ENCODE peak calls at places on chromosomes 7 and 10, in four cellular contexts. O is H1, F is H9, J is neuronal stem cell. B is an unnamed sample.

GRCh38 chr7:157831901-157832810 is 495.4 kb downstream of the DNAJB6 start:
- DNase-seq in O (no peak), F (no peak), J (no peak), B (no peak)

GRCh38 chr10:75910032-75910431 is 478.6 kb downstream of the LRMDA start:
- DNase-seq in O (no peak), F (no peak), J (no peak), B (peak; percentile 45)

GRCh38 chr7:77699056-77699455 is 2.8 kb downstream of the RSBN1L start:
- DNase-seq in O (no peak), F (no peak), J (no peak), B (no peak)

GRCh38 chr10:96321822-96322221 is 17.6 kb downstream of the DNTT start:
- DNase-seq in O (no peak), F (peak; percentile 66), J (no peak), B (no peak)

GRCh38 chr7:23654508-23654907 is 25.5 kb upstream of the FAM221A start:
- DNase-seq in O (no peak), F (peak; percentile 65), J (no peak), B (no peak)

GRCh38 chr10:50874723-50875122 is 10.7 kb downstream of the A1CF start:
- DNase-seq in O (no peak), F (no peak), J (no peak), B (no peak)

GRCh38 chr7:26036092-26036491 is 115.9 kb upstream of the NFE2L3 start:
- DNase-seq in O (no peak), F (no peak), J (no peak), B (no peak)

GRCh38 chr10:48907730-48908129 is 31.9 kb downstream of the LRRC18 start:
- DNase-seq in O (no peak), F (no peak), J (no peak), B (no peak)

GRCh38 chr7:27198871-27199801 is 755 bp downstream of the HOXA13 start:
- DNase-seq in O (no peak), F (peak; percentile 55), J (no peak), B (peak; percentile 22)

GRCh38 chr10:60816624-60817023 is 38.3 kb downstream of the CDK1 start:
- DNase-seq in O (no peak), F (no peak), J (peak; percentile 65), B (peak; percentile 90)

GRCh38 chr10:33421789-33422188 is 87.3 kb upstream of the NRP1 start:
- DNase-seq in O (no peak), F (no peak), J (no peak), B (peak; percentile 87)

GRCh38 chr10:86645111-86645445 is 9.3 kb upstream of the OPN4 start:
- DNase-seq in O (no peak), F (peak; percentile 28), J (no peak), B (no peak)

DNA sequence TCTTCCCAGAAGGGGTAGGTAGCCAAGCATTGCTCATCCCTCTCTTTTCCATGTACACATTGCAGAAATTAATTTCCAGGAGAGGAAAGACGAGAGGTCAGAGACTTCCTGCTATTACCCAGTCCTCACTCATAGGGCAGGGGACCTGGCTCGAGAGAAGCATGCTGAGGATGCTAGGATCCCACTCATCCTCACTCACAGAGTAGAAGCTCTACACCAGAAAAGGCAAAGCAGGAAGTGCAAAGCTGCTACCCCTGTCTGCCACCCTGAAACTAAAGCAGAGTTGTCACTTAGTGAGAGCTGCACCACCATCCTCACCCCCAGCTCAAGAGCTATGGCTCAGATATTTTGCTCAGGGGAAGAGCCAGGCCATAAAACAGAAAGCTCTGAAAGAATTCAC is 9.9 kb downstream of the OR9A2 start:
- DNase-seq in O (no peak), F (no peak), J (no peak), B (no peak)
- H2AFZ ChIP-seq in O (no peak overlapping the region), F (no peak overlapping the region), J (no peak overlapping the region), B (no peak overlapping the region)

GRCh38 chr10:84328303-84329093 is at the start of gene CCSER2:
- DNase-seq in O (peak; percentile 77), F (peak; percentile 98), J (peak; percentile 92), B (peak; percentile 94)
- H2BK5ac ChIP-seq in O (peak within 1 kb of the TSS; percentile 80), F (no peak within 1 kb of the TSS), J (peak within 1 kb of the TSS; percentile 77), B (peak within 1 kb of the TSS; percentile 61)

GRCh38 chr10:117661316-117661715 is 118.8 kb downstream of the EMX2 start:
- DNase-seq in O (no peak), F (no peak), J (no peak), B (no peak)

GRCh38 chr10:117663750-117664149 is 121.2 kb downstream of the EMX2 start:
- DNase-seq in O (no peak), F (no peak), J (no peak), B (peak; percentile 94)

GRCh38 chr10:117664288-117664687 is 121.7 kb downstream of the EMX2 start:
- DNase-seq in O (no peak), F (no peak), J (no peak), B (no peak)

GRCh38 chr10:117662790-117663540 is 120.4 kb downstream of the EMX2 start:
- DNase-seq in O (no peak), F (no peak), J (no peak), B (peak; percentile 28)

DNA sequence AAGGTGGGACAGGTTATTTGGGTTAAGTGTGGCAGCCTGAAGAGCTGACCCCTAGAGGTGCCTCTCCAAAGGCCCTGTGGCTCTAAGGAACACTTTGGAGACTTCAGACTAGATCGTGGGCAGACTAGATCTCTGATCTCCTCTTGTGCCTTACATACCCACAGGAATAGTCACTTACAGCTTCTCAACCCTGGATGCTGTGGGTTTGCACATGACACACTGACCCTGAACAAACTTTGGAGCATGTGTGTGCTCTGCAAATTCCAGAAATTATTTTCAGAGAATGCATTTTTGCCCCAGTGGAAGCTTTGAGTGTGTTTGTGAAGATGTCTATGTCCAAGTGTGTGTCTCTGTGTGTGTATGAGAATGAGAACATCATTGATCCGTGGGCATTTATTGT is 119.6 kb downstream of the EMX2 start:
- DNase-seq in O (no peak), F (no peak), J (no peak), B (peak; percentile 26)
- H2AFZ ChIP-seq in O (no peak overlapping the region), F (no peak overlapping the region), J (no peak overlapping the region), B (no peak overlapping the region)

DNA sequence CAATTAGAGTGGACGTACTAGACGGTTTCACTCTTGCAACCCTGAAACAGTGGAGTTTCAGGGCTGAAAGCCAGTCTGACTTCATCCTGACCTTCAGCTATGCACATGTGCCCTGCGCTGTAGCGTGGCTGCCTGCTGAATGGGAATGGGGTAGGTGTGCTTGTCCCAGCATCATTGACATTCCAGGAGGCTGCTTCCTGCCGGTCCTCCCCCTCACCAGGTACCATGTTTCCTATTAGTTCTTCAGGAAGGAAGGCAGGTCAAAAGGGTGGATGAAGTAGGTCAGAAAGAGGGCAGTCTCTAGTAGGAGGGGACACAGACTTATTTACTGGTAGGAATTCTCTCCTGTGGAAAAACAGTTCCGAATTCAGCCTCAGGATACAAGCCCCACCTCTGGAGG is 551.8 kb upstream of the GALNT17 start:
- DNase-seq in O (no peak), F (peak; percentile 35), J (no peak), B (no peak)
- H2BK5ac ChIP-seq in O (no peak overlapping the region), F (no peak overlapping the region), J (no peak overlapping the region), B (no peak overlapping the region)

GRCh38 chr7:150368098-150368883 is at the start of gene REPIN1:
- DNase-seq in O (no peak), F (peak; percentile 87), J (peak; percentile 90), B (peak; percentile 84)

GRCh38 chr7:150367677-150368097 is 935 bp upstream of the REPIN1 start:
- DNase-seq in O (no peak), F (no peak), J (no peak), B (peak; percentile 60)

GRCh38 chr7:150369740-150370501 is 1.3 kb downstream of the REPIN1 start:
- DNase-seq in O (no peak), F (no peak), J (no peak), B (peak; percentile 32)

GRCh38 chr7:150370612-150371071 is 2.0 kb downstream of the REPIN1 start:
- DNase-seq in O (no peak), F (no peak), J (no peak), B (peak; percentile 80)

DNA sequence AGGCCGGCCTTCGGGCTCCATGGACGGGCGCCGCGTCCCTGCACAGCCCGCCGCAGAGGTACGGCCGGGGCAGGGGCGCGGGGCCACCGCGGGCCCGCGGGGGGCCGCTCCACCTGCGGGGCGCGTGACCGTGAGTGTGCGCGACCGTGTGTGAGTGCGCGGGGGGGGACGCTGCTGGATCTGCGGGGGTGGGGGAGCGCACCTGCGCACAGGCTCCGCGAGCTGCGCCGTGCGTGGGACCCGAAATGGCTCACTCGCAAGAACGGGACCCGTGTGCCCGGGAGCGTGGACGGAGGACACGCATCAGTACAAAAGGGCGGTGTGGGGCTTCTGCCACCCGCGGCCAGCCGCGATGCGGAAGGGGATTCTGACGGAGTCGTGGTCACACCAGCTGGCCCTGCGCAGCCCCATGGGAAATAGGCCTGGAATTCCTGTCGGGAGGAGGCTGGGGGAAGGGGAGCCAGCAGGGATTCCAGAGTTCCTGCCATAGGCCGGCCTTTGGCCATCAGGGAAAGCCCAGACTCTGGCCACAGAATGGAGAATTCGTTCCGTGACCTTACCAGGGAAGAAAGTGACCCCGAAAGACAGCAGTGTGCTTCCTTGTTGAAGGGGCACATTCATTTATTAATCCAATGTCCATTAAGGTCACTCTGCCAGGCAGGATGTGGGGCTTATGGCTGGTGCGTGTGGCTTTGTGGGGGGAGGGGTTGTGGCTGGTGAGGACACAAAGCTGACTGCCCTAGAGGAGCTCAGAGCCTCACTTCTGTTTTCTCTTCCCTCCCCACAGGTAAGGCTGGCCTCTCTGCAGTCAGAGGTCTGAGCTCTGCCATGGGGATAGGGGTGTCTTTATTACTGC is 490 bp downstream of the REPIN1 start:
- DNase-seq in O (no peak), F (peak; percentile 89), J (peak; percentile 72), B (peak; percentile 93)
- H2AFZ ChIP-seq in O (no peak overlapping the region), F (no peak overlapping the region), J (peak overlapping the region; percentile 95), B (peak overlapping the region; percentile 46)

DNA sequence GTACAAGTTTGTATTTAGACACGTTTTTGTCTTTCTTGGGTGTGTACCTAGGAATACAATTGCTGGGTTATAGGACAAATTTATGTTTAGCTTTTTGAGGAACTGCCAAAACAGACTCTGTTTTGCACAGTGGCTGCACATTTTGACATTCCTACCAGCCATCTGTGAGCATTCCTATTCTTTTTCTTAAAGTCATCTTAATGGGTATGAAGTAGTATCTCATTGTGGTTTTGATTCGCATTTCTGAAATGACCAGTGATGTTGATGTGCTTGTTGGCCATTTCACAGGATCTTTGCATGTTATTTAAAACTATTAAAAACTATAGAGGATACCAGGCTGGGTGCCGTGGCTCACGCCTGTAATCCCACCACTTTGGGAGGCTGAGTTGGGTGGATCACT is 32.6 kb upstream of the IL15RA start:
- DNase-seq in O (no peak), F (no peak), J (no peak), B (no peak)
- H2BK5ac ChIP-seq in O (no peak overlapping the region), F (no peak overlapping the region), J (no peak overlapping the region), B (no peak overlapping the region)

GRCh38 chr7:97009753-97010732 is 4.7 kb downstream of the DLX6 start:
- DNase-seq in O (no peak), F (peak; percentile 39), J (peak; percentile 14), B (no peak)
- H2AFZ ChIP-seq in O (no peak overlapping the region), F (no peak overlapping the region), J (no peak overlapping the region), B (no peak overlapping the region)

GRCh38 chr7:111198255-111198654 is 107.3 kb downstream of the LRRN3 start:
- DNase-seq in O (no peak), F (no peak), J (no peak), B (peak; percentile 97)
- H2BK5ac ChIP-seq in O (no peak overlapping the region), F (no peak overlapping the region), J (no peak overlapping the region), B (no peak overlapping the region)

B was measured in mesenchymal stem cell.